ENCODE peak calls at places on chromosomes 1 and 21, in four cellular contexts. D is Panc1, H is ovary, Z is mesothelial cell of epicardium. Y is an unnamed sample.

GRCh38 chr21:37450385-37451044 is 83.9 kb downstream of the DYRK1A start:
- DNase-seq in D (no peak), H (no peak), Z (no peak), Y (no peak)

GRCh38 chr1:186530104-186530503 is 69.2 kb upstream of the PDC start:
- DNase-seq in D (no peak), H (no peak), Z (no peak), Y (no peak)

GRCh38 chr1:235697517-235697916 is 47.9 kb upstream of the GNG4 start:
- DNase-seq in D (no peak), H (no peak), Z (no peak), Y (no peak)

GRCh38 chr1:3573499-3573898 is 37.8 kb downstream of the MEGF6 start:
- DNase-seq in D (no peak), H (no peak), Z (no peak), Y (no peak)

GRCh38 chr1:41397943-41398342 is 36.7 kb downstream of the FOXO6 start:
- DNase-seq in D (no peak), H (no peak), Z (no peak), Y (no peak)

GRCh38 chr1:25167269-25168192 is 64.8 kb downstream of the SYF2 start:
- DNase-seq in D (no peak), H (no peak), Z (no peak), Y (no peak)

GRCh38 chr1:203306089-203306969 is 1.0 kb downstream of the BTG2 start:
- DNase-seq in D (no peak), H (peak), Z (no peak), Y (peak)

GRCh38 chr1:81463889-81464288 is 336.8 kb upstream of the ADGRL2 start:
- DNase-seq in D (no peak), H (no peak), Z (no peak), Y (no peak)

GRCh38 chr1:65799601-65800000 is 6.9 kb downstream of the PDE4B start:
- DNase-seq in D (no peak), H (no peak), Z (no peak), Y (no peak)

GRCh38 chr1:88812366-88812765 is 79.0 kb downstream of the GTF2B start:
- DNase-seq in D (no peak), H (no peak), Z (no peak), Y (no peak)

GRCh38 chr1:70353641-70354331 is 736 bp downstream of the ANKRD13C start:
- DNase-seq in D (no peak), H (no peak), Z (no peak), Y (peak)

GRCh38 chr1:143497374-143497747 is 474.4 kb downstream of the FAM72C start:
- DNase-seq in D (no peak), H (no peak), Z (peak), Y (no peak)

GRCh38 chr1:37676281-37677243 is 15.8 kb upstream of the CDCA8 start:
- DNase-seq in D (no peak), H (peak), Z (no peak), Y (no peak)

GRCh38 chr1:64891440-64891815 is 74.9 kb downstream of the JAK1 start:
- DNase-seq in D (no peak), H (no peak), Z (no peak), Y (no peak)

GRCh38 chr1:201760516-201760915 is 68.4 kb upstream of the IPO9 start:
- DNase-seq in D (no peak), H (no peak), Z (no peak), Y (peak)

GRCh38 chr1:184616504-184616903 is 138.2 kb downstream of the EDEM3 start:
- DNase-seq in D (no peak), H (no peak), Z (no peak), Y (no peak)

GRCh38 chr1:183365676-183366075 is 52.5 kb downstream of the NMNAT2 start:
- DNase-seq in D (no peak), H (no peak), Z (no peak), Y (no peak)

GRCh38 chr1:39509360-39510009 is 18.0 kb downstream of the BMP8A start:
- DNase-seq in D (no peak), H (peak), Z (no peak), Y (no peak)

GRCh38 chr1:43282220-43283195 is 2.9 kb downstream of the C1orf210 start:
- DNase-seq in D (no peak), H (no peak), Z (no peak), Y (no peak)

GRCh38 chr1:159916240-159917051 is 8.9 kb downstream of the TAGLN2 start:
- DNase-seq in D (peak), H (no peak), Z (no peak), Y (peak)

GRCh38 chr1:175448467-175448866 is 255.9 kb upstream of the KIAA0040 start:
- DNase-seq in D (no peak), H (no peak), Z (no peak), Y (no peak)

GRCh38 chr1:235011599-235012435 is 116.8 kb downstream of the TOMM20 start:
- DNase-seq in D (no peak), H (peak), Z (no peak), Y (peak)

GRCh38 chr1:112544753-112545152 is 36.0 kb downstream of the WNT2B start:
- DNase-seq in D (no peak), H (no peak), Z (no peak), Y (no peak)

GRCh38 chr21:29130234-29130993 is at the start of gene MAP3K7CL:
- DNase-seq in D (no peak), H (no peak), Z (no peak), Y (peak)

GRCh38 chr1:3597599-3597964 is 13.7 kb downstream of the MEGF6 start:
- DNase-seq in D (no peak), H (no peak), Z (no peak), Y (peak)

GRCh38 chr1:30732277-30732996 is 9.1 kb upstream of the MATN1 start:
- DNase-seq in D (no peak), H (no peak), Z (no peak), Y (no peak)

GRCh38 chr1:59412705-59413326 is 115.9 kb downstream of the FGGY start:
- DNase-seq in D (no peak), H (no peak), Z (no peak), Y (no peak)

GRCh38 chr1:16143566-16144324 is 12.1 kb downstream of the EPHA2 start:
- DNase-seq in D (no peak), H (no peak), Z (no peak), Y (no peak)

GRCh38 chr1:99580451-99580850 is 65.5 kb upstream of the PALMD start:
- DNase-seq in D (no peak), H (no peak), Z (no peak), Y (no peak)

GRCh38 chr1:117136749-117137148 is 15.2 kb upstream of the TRIM45 start:
- DNase-seq in D (no peak), H (no peak), Z (no peak), Y (no peak)

GRCh38 chr1:37567023-37567422 is 10.3 kb downstream of the DNALI1 start:
- DNase-seq in D (no peak), H (no peak), Z (no peak), Y (no peak)

GRCh38 chr1:41804176-41804575 is 114.5 kb downstream of the HIVEP3 start:
- DNase-seq in D (no peak), H (no peak), Z (no peak), Y (no peak)

GRCh38 chr1:9836632-9836960 is 12.8 kb upstream of the CLSTN1 start:
- DNase-seq in D (no peak), H (no peak), Z (no peak), Y (no peak)

GRCh38 chr1:53139911-53140310 is 2.5 kb downstream of the SLC1A7 start:
- DNase-seq in D (no peak), H (no peak), Z (no peak), Y (no peak)

GRCh38 chr1:155177192-155177917 is 3.7 kb downstream of the TRIM46 start:
- DNase-seq in D (no peak), H (no peak), Z (no peak), Y (no peak)

GRCh38 chr1:64699327-64699726 is 45.5 kb upstream of the RAVER2 start:
- DNase-seq in D (no peak), H (no peak), Z (no peak), Y (no peak)